ENCODE peak calls at places on chromosomes 16 and 17, in six cellular contexts. One of them, this sample, is unnamed.

GRCh38 chr16:1456951-1457350 is 12.6 kb upstream of the CCDC154 start:
- DNase-seq in K562: no peak
- DNase-seq in HFF-Myc: no peak
- DNase-seq in HFFc6: no peak
- DNase-seq in endodermal cell: no peak
- DNase-seq in WTC11: no peak
- DNase-seq in this sample: no peak

GRCh38 chr16:82658796-82659195 is 32.0 kb downstream of the CDH13 start:
- DNase-seq in K562: no peak
- DNase-seq in HFF-Myc: no peak
- DNase-seq in HFFc6: no peak
- DNase-seq in endodermal cell: no peak
- DNase-seq in WTC11: no peak
- DNase-seq in this sample: no peak

GRCh38 chr16:68444058-68444657 is 4.2 kb downstream of the SMPD3 start:
- DNase-seq in K562: peak
- DNase-seq in HFF-Myc: no peak
- DNase-seq in HFFc6: peak
- DNase-seq in endodermal cell: peak
- DNase-seq in WTC11: peak
- DNase-seq in this sample: peak

GRCh38 chr17:44086364-44087311 is 16.1 kb downstream of the G6PC3 start:
- DNase-seq in K562: peak
- DNase-seq in HFF-Myc: peak
- DNase-seq in HFFc6: peak
- DNase-seq in endodermal cell: peak
- DNase-seq in WTC11: no peak
- DNase-seq in this sample: peak

GRCh38 chr16:30961384-30961783 is 3.8 kb downstream of the SETD1A start:
- DNase-seq in K562: no peak
- DNase-seq in HFF-Myc: no peak
- DNase-seq in HFFc6: no peak
- DNase-seq in endodermal cell: no peak
- DNase-seq in WTC11: no peak
- DNase-seq in this sample: no peak

GRCh38 chr17:45861185-45861584 is 16.5 kb downstream of the SPPL2C start:
- DNase-seq in K562: no peak
- DNase-seq in HFF-Myc: no peak
- DNase-seq in HFFc6: no peak
- DNase-seq in endodermal cell: no peak
- DNase-seq in WTC11: no peak
- DNase-seq in this sample: no peak

GRCh38 chr16:19765860-19766553 is 47.9 kb downstream of the IQCK start:
- DNase-seq in K562: no peak
- DNase-seq in HFF-Myc: no peak
- DNase-seq in HFFc6: no peak
- DNase-seq in endodermal cell: no peak
- DNase-seq in WTC11: no peak
- DNase-seq in this sample: no peak

GRCh38 chr16:49127103-49127502 is 154.5 kb downstream of the CBLN1 start:
- DNase-seq in K562: peak
- DNase-seq in HFF-Myc: no peak
- DNase-seq in HFFc6: no peak
- DNase-seq in endodermal cell: peak
- DNase-seq in WTC11: peak
- DNase-seq in this sample: no peak

GRCh38 chr17:16491703-16492612 is at the start of gene LRRC75A:
- DNase-seq in K562: peak
- DNase-seq in HFF-Myc: no peak
- DNase-seq in HFFc6: no peak
- DNase-seq in endodermal cell: peak
- DNase-seq in WTC11: peak
- DNase-seq in this sample: peak

GRCh38 chr17:48179071-48179945 is 71.7 kb downstream of the SNX11 start:
- DNase-seq in K562: peak
- DNase-seq in HFF-Myc: no peak
- DNase-seq in HFFc6: no peak
- DNase-seq in endodermal cell: no peak
- DNase-seq in WTC11: no peak
- DNase-seq in this sample: no peak

GRCh38 chr16:24508614-24509013 is 30.8 kb upstream of the RBBP6 start:
- DNase-seq in K562: no peak
- DNase-seq in HFF-Myc: no peak
- DNase-seq in HFFc6: peak
- DNase-seq in endodermal cell: no peak
- DNase-seq in WTC11: no peak
- DNase-seq in this sample: no peak

GRCh38 chr16:50528820-50529219 is 19.4 kb upstream of the NKD1 start:
- DNase-seq in K562: no peak
- DNase-seq in HFF-Myc: no peak
- DNase-seq in HFFc6: no peak
- DNase-seq in endodermal cell: peak
- DNase-seq in WTC11: no peak
- DNase-seq in this sample: no peak

GRCh38 chr17:77618173-77618572 is 340.3 kb upstream of the TNRC6C start:
- DNase-seq in K562: no peak
- DNase-seq in HFF-Myc: no peak
- DNase-seq in HFFc6: no peak
- DNase-seq in endodermal cell: peak
- DNase-seq in WTC11: no peak
- DNase-seq in this sample: no peak

GRCh38 chr16:2985893-2986355 is 5.7 kb upstream of the PKMYT1 start:
- DNase-seq in K562: no peak
- DNase-seq in HFF-Myc: no peak
- DNase-seq in HFFc6: no peak
- DNase-seq in endodermal cell: peak
- DNase-seq in WTC11: no peak
- DNase-seq in this sample: no peak

GRCh38 chr17:67696347-67696746 is 21.4 kb upstream of the NOL11 start:
- DNase-seq in K562: no peak
- DNase-seq in HFF-Myc: no peak
- DNase-seq in HFFc6: no peak
- DNase-seq in endodermal cell: no peak
- DNase-seq in WTC11: no peak
- DNase-seq in this sample: no peak

GRCh38 chr17:3845361-3845753 is 689 bp downstream of the NCBP3 start:
- DNase-seq in K562: peak
- DNase-seq in HFF-Myc: no peak
- DNase-seq in HFFc6: peak
- DNase-seq in endodermal cell: no peak
- DNase-seq in WTC11: no peak
- DNase-seq in this sample: no peak

GRCh38 chr17:36932383-36933173 is 4.7 kb upstream of the LHX1 start:
- DNase-seq in K562: no peak
- DNase-seq in HFF-Myc: no peak
- DNase-seq in HFFc6: no peak
- DNase-seq in endodermal cell: peak
- DNase-seq in WTC11: no peak
- DNase-seq in this sample: no peak

GRCh38 chr16:80899804-80900592 is 95.6 kb upstream of the CDYL2 start:
- DNase-seq in K562: peak
- DNase-seq in HFF-Myc: peak
- DNase-seq in HFFc6: peak
- DNase-seq in endodermal cell: peak
- DNase-seq in WTC11: no peak
- DNase-seq in this sample: no peak

GRCh38 chr17:53630115-53630514 is 192.6 kb upstream of the KIF2B start:
- DNase-seq in K562: no peak
- DNase-seq in HFF-Myc: no peak
- DNase-seq in HFFc6: no peak
- DNase-seq in endodermal cell: peak
- DNase-seq in WTC11: no peak
- DNase-seq in this sample: no peak

GRCh38 chr16:64910351-64910750 is 211.5 kb downstream of the CDH11 start:
- DNase-seq in K562: no peak
- DNase-seq in HFF-Myc: peak
- DNase-seq in HFFc6: peak
- DNase-seq in endodermal cell: peak
- DNase-seq in WTC11: peak
- DNase-seq in this sample: no peak

GRCh38 chr17:78651551-78651950 is 74.4 kb upstream of the DNAH17 start:
- DNase-seq in K562: no peak
- DNase-seq in HFF-Myc: no peak
- DNase-seq in HFFc6: no peak
- DNase-seq in endodermal cell: no peak
- DNase-seq in WTC11: no peak
- DNase-seq in this sample: no peak

GRCh38 chr17:77433385-77434135 is 292.8 kb downstream of the SEC14L1 start:
- DNase-seq in K562: no peak
- DNase-seq in HFF-Myc: no peak
- DNase-seq in HFFc6: peak
- DNase-seq in endodermal cell: no peak
- DNase-seq in WTC11: no peak
- DNase-seq in this sample: no peak

GRCh38 chr16:24253192-24253591 is 2.9 kb upstream of the CACNG3 start:
- DNase-seq in K562: peak
- DNase-seq in HFF-Myc: no peak
- DNase-seq in HFFc6: no peak
- DNase-seq in endodermal cell: peak
- DNase-seq in WTC11: peak
- DNase-seq in this sample: peak

GRCh38 chr17:45233423-45233924 is 11.8 kb downstream of the FMNL1 start:
- DNase-seq in K562: no peak
- DNase-seq in HFF-Myc: no peak
- DNase-seq in HFFc6: no peak
- DNase-seq in endodermal cell: peak
- DNase-seq in WTC11: no peak
- DNase-seq in this sample: no peak

GRCh38 chr17:75371339-75371738 is 34.1 kb downstream of the GRB2 start:
- DNase-seq in K562: no peak
- DNase-seq in HFF-Myc: no peak
- DNase-seq in HFFc6: no peak
- DNase-seq in endodermal cell: no peak
- DNase-seq in WTC11: no peak
- DNase-seq in this sample: no peak

GRCh38 chr16:55297062-55297909 is 26.7 kb upstream of the IRX6 start:
- DNase-seq in K562: no peak
- DNase-seq in HFF-Myc: no peak
- DNase-seq in HFFc6: no peak
- DNase-seq in endodermal cell: no peak
- DNase-seq in WTC11: no peak
- DNase-seq in this sample: no peak

GRCh38 chr16:55292491-55292890 is 31.5 kb upstream of the IRX6 start:
- DNase-seq in K562: no peak
- DNase-seq in HFF-Myc: no peak
- DNase-seq in HFFc6: no peak
- DNase-seq in endodermal cell: peak
- DNase-seq in WTC11: no peak
- DNase-seq in this sample: no peak

GRCh38 chr16:55294947-55295346 is 29.1 kb upstream of the IRX6 start:
- DNase-seq in K562: no peak
- DNase-seq in HFF-Myc: no peak
- DNase-seq in HFFc6: no peak
- DNase-seq in endodermal cell: no peak
- DNase-seq in WTC11: no peak
- DNase-seq in this sample: no peak

GRCh38 chr16:55291847-55292246 is 32.2 kb upstream of the IRX6 start:
- DNase-seq in K562: no peak
- DNase-seq in HFF-Myc: no peak
- DNase-seq in HFFc6: no peak
- DNase-seq in endodermal cell: no peak
- DNase-seq in WTC11: no peak
- DNase-seq in this sample: no peak

DNA sequence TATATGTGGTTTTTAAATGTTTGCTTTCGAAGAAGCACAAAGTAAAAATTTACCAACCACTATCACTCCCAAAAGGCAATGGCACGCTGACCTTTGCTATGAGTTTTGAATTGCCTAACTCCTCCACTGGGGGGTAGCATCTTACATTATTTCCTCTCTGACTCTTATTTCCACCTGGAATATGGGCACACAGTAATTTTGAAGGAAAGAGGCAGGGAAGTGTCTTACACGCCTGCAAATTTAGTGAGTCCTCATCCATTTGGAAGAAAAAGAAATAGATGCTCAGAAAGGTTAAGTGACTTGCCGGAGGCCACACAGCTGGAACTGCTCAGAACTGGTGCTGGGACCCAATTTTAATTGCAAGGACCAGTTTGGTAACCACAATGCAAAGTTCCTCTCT is 29.9 kb upstream of the IRX6 start:
- DNase-seq in K562: peak
- DNase-seq in HFF-Myc: no peak
- DNase-seq in HFFc6: no peak
- DNase-seq in endodermal cell: no peak
- DNase-seq in WTC11: no peak
- DNase-seq in this sample: no peak
- TF ChIP-seq CTCF in K562: peak
- TF ChIP-seq CTCF in HFF-Myc: peak
- TF ChIP-seq CTCF in HFFc6: no peak
- TF ChIP-seq CTCF in endodermal cell: peak
- TF ChIP-seq CTCF in WTC11: no peak
- TF ChIP-seq CTCF in this sample: no peak

DNA sequence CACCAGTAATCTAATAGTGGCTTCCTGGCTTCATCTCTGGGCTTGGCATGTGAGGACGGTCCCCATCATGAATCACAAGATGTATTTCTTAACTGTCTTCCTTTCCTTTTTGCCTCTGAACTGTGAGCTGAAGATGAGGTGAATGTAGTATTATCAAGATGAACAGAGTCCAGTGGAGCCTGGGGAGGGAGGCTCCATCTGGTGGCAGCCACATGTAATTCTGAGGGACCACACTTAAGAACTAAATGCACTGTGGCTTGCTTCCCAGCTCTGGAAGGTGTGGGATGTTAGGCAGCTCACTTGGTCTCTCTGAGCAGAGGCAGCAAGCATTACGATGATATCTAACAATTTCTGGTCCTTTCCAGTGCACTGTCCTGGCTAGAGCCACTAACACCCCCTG is 354.9 kb upstream of the ASIC2 start:
- DNase-seq in K562: peak
- DNase-seq in HFF-Myc: no peak
- DNase-seq in HFFc6: no peak
- DNase-seq in endodermal cell: peak
- DNase-seq in WTC11: no peak
- DNase-seq in this sample: no peak
- TF ChIP-seq CTCF in K562: peak
- TF ChIP-seq CTCF in HFF-Myc: peak
- TF ChIP-seq CTCF in HFFc6: peak
- TF ChIP-seq CTCF in endodermal cell: peak
- TF ChIP-seq CTCF in WTC11: no peak
- TF ChIP-seq CTCF in this sample: peak

GRCh38 chr16:88610080-88610479 is 28.3 kb upstream of the IL17C start:
- DNase-seq in K562: no peak
- DNase-seq in HFF-Myc: no peak
- DNase-seq in HFFc6: no peak
- DNase-seq in endodermal cell: peak
- DNase-seq in WTC11: peak
- DNase-seq in this sample: no peak
- TF ChIP-seq CTCF in K562: peak
- TF ChIP-seq CTCF in HFF-Myc: peak
- TF ChIP-seq CTCF in HFFc6: peak
- TF ChIP-seq CTCF in endodermal cell: peak
- TF ChIP-seq CTCF in WTC11: no peak
- TF ChIP-seq CTCF in this sample: no peak

DNA sequence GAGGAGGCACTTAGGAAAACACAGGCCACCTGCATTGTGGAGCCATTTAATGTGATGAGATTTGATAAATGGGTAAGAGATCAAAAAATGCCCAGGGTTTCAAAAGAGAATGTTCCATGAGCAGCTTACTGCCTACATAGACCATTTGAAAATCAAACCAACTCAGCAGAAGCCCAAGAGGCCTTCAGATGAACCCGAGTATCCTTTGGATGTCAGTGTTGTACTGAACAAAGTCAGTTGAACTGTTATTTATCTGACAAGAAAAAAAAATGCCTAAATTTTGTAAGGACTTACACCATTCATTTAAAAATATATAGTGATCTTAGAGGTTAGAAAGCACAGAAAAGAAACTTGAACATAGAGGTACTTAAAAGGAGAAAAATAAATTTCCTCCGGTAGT is 381.7 kb downstream of the ZFHX3 start:
- DNase-seq in K562: peak
- DNase-seq in HFF-Myc: no peak
- DNase-seq in HFFc6: no peak
- DNase-seq in endodermal cell: no peak
- DNase-seq in WTC11: no peak
- DNase-seq in this sample: no peak
- TF ChIP-seq CTCF in K562: no peak
- TF ChIP-seq CTCF in HFF-Myc: no peak
- TF ChIP-seq CTCF in HFFc6: no peak
- TF ChIP-seq CTCF in endodermal cell: no peak
- TF ChIP-seq CTCF in WTC11: no peak
- TF ChIP-seq CTCF in this sample: no peak

This sample was measured in mesothelial cell of epicardium.